ENCODE peak calls at places on chromosomes 5 and 9, in four cellular contexts. One of them, this sample, is unnamed.

GRCh38 chr9:126781717-126782388 is 23.0 kb upstream of the ZBTB43 start:
- DNase-seq in K562: peak
- DNase-seq in GM12878: no peak
- DNase-seq in HepG2: peak
- DNase-seq in this sample: peak

GRCh38 chr5:75412111-75412990 is 75.3 kb downstream of the HMGCR start:
- DNase-seq in GM12878: no peak
- DNase-seq in K562: no peak
- DNase-seq in HepG2: no peak
- DNase-seq in this sample: no peak

GRCh38 chr5:9391080-9391479 is 154.8 kb downstream of the SEMA5A start:
- DNase-seq in HepG2: no peak
- DNase-seq in K562: no peak
- DNase-seq in GM12878: no peak
- DNase-seq in this sample: no peak

GRCh38 chr5:97383996-97384395 is 200.9 kb upstream of the RIOK2 start:
- DNase-seq in HepG2: no peak
- DNase-seq in GM12878: no peak
- DNase-seq in K562: no peak
- DNase-seq in this sample: no peak

GRCh38 chr5:56126487-56127179 is 106.5 kb downstream of the ANKRD55 start:
- DNase-seq in HepG2: no peak
- DNase-seq in GM12878: no peak
- DNase-seq in K562: no peak
- DNase-seq in this sample: no peak

GRCh38 chr5:42547146-42547545 is 123.9 kb downstream of the GHR start:
- DNase-seq in GM12878: no peak
- DNase-seq in HepG2: no peak
- DNase-seq in K562: no peak
- DNase-seq in this sample: no peak

GRCh38 chr5:176884571-176884890 is 14.6 kb downstream of the HK3 start:
- DNase-seq in GM12878: no peak
- DNase-seq in HepG2: no peak
- DNase-seq in K562: no peak
- DNase-seq in this sample: no peak

GRCh38 chr5:80191991-80192398 is 63.9 kb downstream of the SERINC5 start:
- DNase-seq in GM12878: no peak
- DNase-seq in HepG2: no peak
- DNase-seq in K562: peak
- DNase-seq in this sample: no peak

GRCh38 chr5:141326088-141326854 is 4.0 kb upstream of the PCDHGA1 start:
- DNase-seq in K562: peak
- DNase-seq in HepG2: peak
- DNase-seq in GM12878: no peak
- DNase-seq in this sample: peak

GRCh38 chr5:168365581-168366081 is 74.2 kb downstream of the WWC1 start:
- DNase-seq in K562: no peak
- DNase-seq in HepG2: peak
- DNase-seq in GM12878: no peak
- DNase-seq in this sample: no peak

GRCh38 chr9:137444106-137444790 is 3.1 kb upstream of the ENTPD8 start:
- DNase-seq in GM12878: no peak
- DNase-seq in K562: no peak
- DNase-seq in HepG2: no peak
- DNase-seq in this sample: no peak

GRCh38 chr9:123238364-123238763 is 30.0 kb downstream of the STRBP start:
- DNase-seq in HepG2: no peak
- DNase-seq in GM12878: no peak
- DNase-seq in K562: no peak
- DNase-seq in this sample: no peak

GRCh38 chr5:178058321-178059012 is 54.9 kb upstream of the N4BP3 start:
- DNase-seq in HepG2: no peak
- DNase-seq in GM12878: no peak
- DNase-seq in K562: no peak
- DNase-seq in this sample: no peak

GRCh38 chr5:135996611-135997010 is 32.2 kb upstream of the TGFBI start:
- DNase-seq in K562: no peak
- DNase-seq in GM12878: no peak
- DNase-seq in HepG2: no peak
- DNase-seq in this sample: no peak

GRCh38 chr9:132458432-132458831 is 48.4 kb downstream of the CFAP77 start:
- DNase-seq in K562: no peak
- DNase-seq in HepG2: no peak
- DNase-seq in GM12878: no peak
- DNase-seq in this sample: no peak

GRCh38 chr9:79237861-79238260 is 333.9 kb upstream of the TLE4 start:
- DNase-seq in K562: no peak
- DNase-seq in HepG2: no peak
- DNase-seq in GM12878: no peak
- DNase-seq in this sample: no peak

GRCh38 chr5:150323092-150323491 is 20.4 kb upstream of the ARSI start:
- DNase-seq in GM12878: no peak
- DNase-seq in HepG2: peak
- DNase-seq in K562: no peak
- DNase-seq in this sample: no peak

GRCh38 chr9:93682155-93682968 is 106.0 kb downstream of the PHF2 start:
- DNase-seq in GM12878: no peak
- DNase-seq in HepG2: peak
- DNase-seq in K562: peak
- DNase-seq in this sample: peak

GRCh38 chr9:96008502-96009222 is 133.2 kb downstream of the ERCC6L2 start:
- DNase-seq in GM12878: no peak
- DNase-seq in K562: no peak
- DNase-seq in HepG2: no peak
- DNase-seq in this sample: no peak

GRCh38 chr9:133261753-133262120 is 13.3 kb downstream of the ABO start:
- DNase-seq in K562: no peak
- DNase-seq in HepG2: no peak
- DNase-seq in GM12878: no peak
- DNase-seq in this sample: no peak

GRCh38 chr5:125603321-125603720 is 819.9 kb upstream of the GRAMD2B start:
- DNase-seq in GM12878: no peak
- DNase-seq in HepG2: no peak
- DNase-seq in K562: no peak
- DNase-seq in this sample: no peak

GRCh38 chr9:125989524-125990180 is 242.5 kb downstream of the PBX3 start:
- DNase-seq in HepG2: no peak
- DNase-seq in K562: no peak
- DNase-seq in GM12878: no peak
- DNase-seq in this sample: no peak

GRCh38 chr9:96027271-96028131 is 152.0 kb downstream of the ERCC6L2 start:
- DNase-seq in K562: no peak
- DNase-seq in HepG2: no peak
- DNase-seq in GM12878: no peak
- DNase-seq in this sample: no peak

GRCh38 chr5:26582350-26583040 is 455.9 kb downstream of the CDH9 start:
- DNase-seq in K562: no peak
- DNase-seq in HepG2: no peak
- DNase-seq in GM12878: no peak
- DNase-seq in this sample: no peak

GRCh38 chr5:42666821-42667325 is 89.7 kb upstream of the CCDC152 start:
- DNase-seq in GM12878: no peak
- DNase-seq in K562: no peak
- DNase-seq in HepG2: no peak
- DNase-seq in this sample: no peak

GRCh38 chr9:94085062-94085639 is 887 bp downstream of the PTPDC1 start:
- DNase-seq in GM12878: no peak
- DNase-seq in K562: no peak
- DNase-seq in HepG2: peak
- DNase-seq in this sample: no peak

GRCh38 chr9:117411547-117411946 is 3.3 kb downstream of the ASTN2 start:
- DNase-seq in K562: peak
- DNase-seq in HepG2: peak
- DNase-seq in GM12878: no peak
- DNase-seq in this sample: peak

GRCh38 chr5:158852622-158853021 is 247.1 kb downstream of the EBF1 start:
- DNase-seq in K562: no peak
- DNase-seq in GM12878: no peak
- DNase-seq in HepG2: no peak
- DNase-seq in this sample: no peak

GRCh38 chr9:123407537-123407828 is 51.5 kb downstream of the CRB2 start:
- DNase-seq in HepG2: no peak
- DNase-seq in K562: no peak
- DNase-seq in GM12878: no peak
- DNase-seq in this sample: no peak

GRCh38 chr9:136372561-136373299 is 739 bp downstream of the CARD9 start:
- DNase-seq in K562: peak
- DNase-seq in GM12878: no peak
- DNase-seq in HepG2: peak
- DNase-seq in this sample: no peak

GRCh38 chr5:80871541-80871961 is 88.6 kb upstream of the RASGRF2 start:
- DNase-seq in HepG2: peak
- DNase-seq in GM12878: no peak
- DNase-seq in K562: no peak
- DNase-seq in this sample: no peak

GRCh38 chr5:134511796-134512660 is 13.4 kb upstream of the JADE2 start:
- DNase-seq in GM12878: no peak
- DNase-seq in HepG2: peak
- DNase-seq in K562: peak
- DNase-seq in this sample: no peak

GRCh38 chr5:145938699-145939531 is 2.5 kb downstream of the SH3RF2 start:
- DNase-seq in HepG2: no peak
- DNase-seq in GM12878: no peak
- DNase-seq in K562: no peak
- DNase-seq in this sample: no peak

GRCh38 chr9:112064871-112065270 is 110.2 kb downstream of the SUSD1 start:
- DNase-seq in K562: no peak
- DNase-seq in HepG2: no peak
- DNase-seq in GM12878: no peak
- DNase-seq in this sample: no peak

GRCh38 chr5:17132444-17133083 is 84.9 kb upstream of the BASP1 start:
- DNase-seq in GM12878: no peak
- DNase-seq in K562: peak
- DNase-seq in HepG2: no peak
- DNase-seq in this sample: peak

GRCh38 chr5:176151286-176151685 is 86.9 kb upstream of the SIMC1 start:
- DNase-seq in GM12878: no peak
- DNase-seq in HepG2: no peak
- DNase-seq in K562: no peak
- DNase-seq in this sample: no peak

GRCh38 chr5:72597456-72597948 is 90.3 kb upstream of the ZNF366 start:
- DNase-seq in HepG2: no peak
- DNase-seq in K562: peak
- DNase-seq in GM12878: no peak
- DNase-seq in this sample: no peak

GRCh38 chr5:160339406-160340140 is 27.2 kb upstream of the CCNJL start:
- DNase-seq in K562: no peak
- DNase-seq in GM12878: no peak
- DNase-seq in HepG2: no peak
- DNase-seq in this sample: no peak
- TF ChIP-seq BHLHE40 in K562: no peak
- TF ChIP-seq BHLHE40 in GM12878: no peak
- TF ChIP-seq BHLHE40 in HepG2: no peak
- TF ChIP-seq BHLHE40 in this sample: no peak

GRCh38 chr9:4226331-4227250 is 73.3 kb downstream of the GLIS3 start:
- DNase-seq in K562: no peak
- DNase-seq in HepG2: no peak
- DNase-seq in GM12878: no peak
- DNase-seq in this sample: no peak
- TF ChIP-seq FOXM1 in K562: no peak
- TF ChIP-seq FOXM1 in HepG2: no peak
- TF ChIP-seq FOXM1 in GM12878: no peak
- TF ChIP-seq FOXM1 in this sample: no peak

GRCh38 chr9:72577212-72577753 is 55.9 kb downstream of the TMC1 start:
- DNase-seq in GM12878: no peak
- DNase-seq in K562: no peak
- DNase-seq in HepG2: no peak
- DNase-seq in this sample: no peak
- TF ChIP-seq BHLHE40 in GM12878: no peak
- TF ChIP-seq BHLHE40 in K562: no peak
- TF ChIP-seq BHLHE40 in HepG2: no peak
- TF ChIP-seq BHLHE40 in this sample: no peak

GRCh38 chr5:172622091-172623046 is 18.7 kb upstream of the NEURL1B start:
- DNase-seq in GM12878: no peak
- DNase-seq in HepG2: no peak
- DNase-seq in K562: no peak
- DNase-seq in this sample: no peak
- TF ChIP-seq FOXM1 in GM12878: no peak
- TF ChIP-seq FOXM1 in HepG2: no peak
- TF ChIP-seq FOXM1 in K562: no peak
- TF ChIP-seq FOXM1 in this sample: no peak